ENCODE peak calls at places on chromosomes 4 and X, in nine cellular contexts. T is kidney tubule cell; Y is central memory CD4-positive, alpha-beta T cell; Z is mucosa of gallbladder; Q is activated naive CD4-positive, alpha-beta T cell; P is stimulated activated CD4-positive, alpha-beta T cell treated with anti-CD3 and anti-CD28 coated beads, TNF-alpha, amount 100 ng/mL, for 1 hour; S is caudate nucleus; A is right cardiac atrium; M is activated CD4-positive, CD25-positive, alpha-beta regulatory T cell treated with anti-CD3 and anti-CD28 coated beads, Interleukin-2, amount 50 U/mL, for 16 hours. N is an unnamed sample.

GRCh38 chr4:94068712-94069111 is 139.0 kb upstream of the SMARCAD1 start:
- DNase-seq in T (no peak), Y (no peak), Z (no peak), Q (no peak), P (no peak), S (no peak), A (no peak), M (no peak), N (no peak)

GRCh38 chr4:101074326-101074725 is 273.0 kb downstream of the PPP3CA start:
- DNase-seq in T (no peak), Y (no peak), Z (no peak), Q (no peak), P (no peak), S (no peak), A (no peak), M (no peak), N (peak)

GRCh38 chr4:40990202-40990898 is 224.0 kb downstream of the APBB2 start:
- DNase-seq in T (peak), Y (no peak), Z (no peak), Q (no peak), P (no peak), S (no peak), A (no peak), M (no peak), N (no peak)

GRCh38 chr4:3304831-3305609 is 12.2 kb downstream of the RGS12 start:
- DNase-seq in T (peak), Y (no peak), Z (no peak), Q (no peak), P (no peak), S (no peak), A (peak), M (no peak), N (peak)

GRCh38 chrX:2498781-2499302 is 1.9 kb downstream of the DHRSX start:
- DNase-seq in T (peak), Y (no peak), Z (no peak), Q (no peak), P (no peak), S (no peak), A (no peak), M (no peak), N (peak)

GRCh38 chrX:40415675-40416074 is 165.1 kb upstream of the ATP6AP2 start:
- DNase-seq in T (no peak), Y (no peak), Z (no peak), Q (no peak), P (no peak), S (no peak), A (no peak), M (no peak), N (no peak)

GRCh38 chr4:152729466-152729865 is 49.7 kb upstream of the TMEM154 start:
- DNase-seq in T (peak), Y (no peak), Z (no peak), Q (no peak), P (no peak), S (no peak), A (no peak), M (no peak), N (no peak)

GRCh38 chr4:8704632-8705031 is 112.1 kb downstream of the CPZ start:
- DNase-seq in T (no peak), Y (no peak), Z (no peak), Q (no peak), P (no peak), S (no peak), A (no peak), M (no peak), N (no peak)

GRCh38 chrX:1425381-1425780 is 27.3 kb downstream of the ASMTL start:
- DNase-seq in T (no peak), Y (no peak), Z (no peak), Q (no peak), P (no peak), S (no peak), A (no peak), M (no peak), N (no peak)